ENCODE peak calls at places on chromosomes 7 and 10, in four cellular contexts. One of them, this sample, is unnamed.

GRCh38 chr7:118195837-118196474 is 12.0 kb downstream of the LSM8 start:
- DNase-seq in Calu3: peak; percentile 63
- DNase-seq in NCI-H345: peak; percentile 48
- DNase-seq in stimulated activated naive CD4-positive, alpha-beta T cell treated with Interleukin-2 at 50 U/mL for 16 hours: peak; percentile 11
- DNase-seq in this sample: peak; percentile 43

GRCh38 chr10:24449334-24449740 is 240.4 kb downstream of the KIAA1217 start:
- DNase-seq in Calu3: no peak
- DNase-seq in NCI-H345: no peak
- DNase-seq in stimulated activated naive CD4-positive, alpha-beta T cell treated with Interleukin-2 at 50 U/mL for 16 hours: no peak
- DNase-seq in this sample: no peak

GRCh38 chr10:311901-312665 is 176.8 kb downstream of the ZMYND11 start:
- DNase-seq in NCI-H345: no peak
- DNase-seq in stimulated activated naive CD4-positive, alpha-beta T cell treated with Interleukin-2 at 50 U/mL for 16 hours: no peak
- DNase-seq in Calu3: no peak
- DNase-seq in this sample: no peak

GRCh38 chr7:14236834-14237233 is 247.4 kb upstream of the ETV1 start:
- DNase-seq in NCI-H345: no peak
- DNase-seq in Calu3: no peak
- DNase-seq in stimulated activated naive CD4-positive, alpha-beta T cell treated with Interleukin-2 at 50 U/mL for 16 hours: no peak
- DNase-seq in this sample: no peak

GRCh38 chr7:157522189-157522588 is 185.4 kb downstream of the DNAJB6 start:
- DNase-seq in NCI-H345: no peak
- DNase-seq in Calu3: no peak
- DNase-seq in stimulated activated naive CD4-positive, alpha-beta T cell treated with Interleukin-2 at 50 U/mL for 16 hours: no peak
- DNase-seq in this sample: no peak

GRCh38 chr10:131655101-131655849 is 245.5 kb upstream of the PPP2R2D start:
- DNase-seq in NCI-H345: no peak
- DNase-seq in stimulated activated naive CD4-positive, alpha-beta T cell treated with Interleukin-2 at 50 U/mL for 16 hours: no peak
- DNase-seq in Calu3: peak; percentile 44
- DNase-seq in this sample: no peak

GRCh38 chr7:56083150-56083785 is 9.5 kb downstream of the PHKG1 start:
- DNase-seq in NCI-H345: peak; percentile 45
- DNase-seq in Calu3: no peak
- DNase-seq in stimulated activated naive CD4-positive, alpha-beta T cell treated with Interleukin-2 at 50 U/mL for 16 hours: no peak
- DNase-seq in this sample: peak; percentile 53

GRCh38 chr7:46812047-46812672 is 769.8 kb downstream of the TNS3 start:
- DNase-seq in stimulated activated naive CD4-positive, alpha-beta T cell treated with Interleukin-2 at 50 U/mL for 16 hours: no peak
- DNase-seq in NCI-H345: no peak
- DNase-seq in Calu3: no peak
- DNase-seq in this sample: no peak

GRCh38 chr10:17428616-17429097 is 25.7 kb downstream of the ST8SIA6 start:
- DNase-seq in Calu3: no peak
- DNase-seq in stimulated activated naive CD4-positive, alpha-beta T cell treated with Interleukin-2 at 50 U/mL for 16 hours: peak; percentile 57
- DNase-seq in NCI-H345: no peak
- DNase-seq in this sample: peak; percentile 36

GRCh38 chr7:21911341-21911875 is 34.3 kb downstream of the CDCA7L start:
- DNase-seq in NCI-H345: no peak
- DNase-seq in Calu3: no peak
- DNase-seq in stimulated activated naive CD4-positive, alpha-beta T cell treated with Interleukin-2 at 50 U/mL for 16 hours: no peak
- DNase-seq in this sample: no peak

GRCh38 chr10:72009062-72009429 is 44.9 kb downstream of the CHST3 start:
- DNase-seq in stimulated activated naive CD4-positive, alpha-beta T cell treated with Interleukin-2 at 50 U/mL for 16 hours: no peak
- DNase-seq in Calu3: no peak
- DNase-seq in NCI-H345: no peak
- DNase-seq in this sample: no peak

GRCh38 chr7:125834421-125834820 is 904.8 kb upstream of the POT1 start:
- DNase-seq in NCI-H345: no peak
- DNase-seq in stimulated activated naive CD4-positive, alpha-beta T cell treated with Interleukin-2 at 50 U/mL for 16 hours: no peak
- DNase-seq in Calu3: no peak
- DNase-seq in this sample: no peak

GRCh38 chr10:84452006-84452405 is 123.6 kb downstream of the CCSER2 start:
- DNase-seq in stimulated activated naive CD4-positive, alpha-beta T cell treated with Interleukin-2 at 50 U/mL for 16 hours: no peak
- DNase-seq in Calu3: no peak
- DNase-seq in NCI-H345: no peak
- DNase-seq in this sample: no peak

GRCh38 chr10:101007915-101008822 is 8.6 kb downstream of the LZTS2 start:
- DNase-seq in Calu3: no peak
- DNase-seq in NCI-H345: no peak
- DNase-seq in stimulated activated naive CD4-positive, alpha-beta T cell treated with Interleukin-2 at 50 U/mL for 16 hours: no peak
- DNase-seq in this sample: no peak

GRCh38 chr10:89426230-89426868 is 12.0 kb downstream of the IFIT5 start:
- DNase-seq in stimulated activated naive CD4-positive, alpha-beta T cell treated with Interleukin-2 at 50 U/mL for 16 hours: no peak
- DNase-seq in Calu3: peak; percentile 6
- DNase-seq in NCI-H345: peak; percentile 13
- DNase-seq in this sample: no peak

GRCh38 chr10:81679291-81679690 is 195.7 kb upstream of the NRG3 start:
- DNase-seq in Calu3: no peak
- DNase-seq in stimulated activated naive CD4-positive, alpha-beta T cell treated with Interleukin-2 at 50 U/mL for 16 hours: no peak
- DNase-seq in NCI-H345: no peak
- DNase-seq in this sample: no peak

GRCh38 chr7:159175792-159176191 is 31.1 kb upstream of the VIPR2 start:
- DNase-seq in NCI-H345: no peak
- DNase-seq in Calu3: no peak
- DNase-seq in stimulated activated naive CD4-positive, alpha-beta T cell treated with Interleukin-2 at 50 U/mL for 16 hours: no peak
- DNase-seq in this sample: no peak

GRCh38 chr7:106339513-106340246 is 54.9 kb upstream of the NAMPT start:
- DNase-seq in NCI-H345: no peak
- DNase-seq in Calu3: no peak
- DNase-seq in stimulated activated naive CD4-positive, alpha-beta T cell treated with Interleukin-2 at 50 U/mL for 16 hours: no peak
- DNase-seq in this sample: no peak

GRCh38 chr7:65448824-65449504 is 75.3 kb downstream of the ZNF92 start:
- DNase-seq in stimulated activated naive CD4-positive, alpha-beta T cell treated with Interleukin-2 at 50 U/mL for 16 hours: no peak
- DNase-seq in NCI-H345: peak; percentile 28
- DNase-seq in Calu3: no peak
- DNase-seq in this sample: no peak

GRCh38 chr7:116548506-116548905 is 23.7 kb downstream of the CAV1 start:
- DNase-seq in NCI-H345: no peak
- DNase-seq in Calu3: no peak
- DNase-seq in stimulated activated naive CD4-positive, alpha-beta T cell treated with Interleukin-2 at 50 U/mL for 16 hours: no peak
- DNase-seq in this sample: no peak

GRCh38 chr10:124307531-124308350 is 111.0 kb downstream of the OAT start:
- DNase-seq in Calu3: no peak
- DNase-seq in stimulated activated naive CD4-positive, alpha-beta T cell treated with Interleukin-2 at 50 U/mL for 16 hours: no peak
- DNase-seq in NCI-H345: no peak
- DNase-seq in this sample: no peak

GRCh38 chr7:122974229-122974628 is 21.3 kb downstream of the TAS2R16 start:
- DNase-seq in stimulated activated naive CD4-positive, alpha-beta T cell treated with Interleukin-2 at 50 U/mL for 16 hours: no peak
- DNase-seq in NCI-H345: no peak
- DNase-seq in Calu3: no peak
- DNase-seq in this sample: no peak

GRCh38 chr7:131110294-131111080 is 217.2 kb upstream of the MKLN1 start:
- DNase-seq in stimulated activated naive CD4-positive, alpha-beta T cell treated with Interleukin-2 at 50 U/mL for 16 hours: no peak
- DNase-seq in Calu3: peak; percentile 8
- DNase-seq in NCI-H345: peak; percentile 22
- DNase-seq in this sample: peak; percentile 47

GRCh38 chr7:139396323-139396951 is 36.7 kb downstream of the LUC7L2 start:
- DNase-seq in Calu3: no peak
- DNase-seq in stimulated activated naive CD4-positive, alpha-beta T cell treated with Interleukin-2 at 50 U/mL for 16 hours: no peak
- DNase-seq in NCI-H345: no peak
- DNase-seq in this sample: no peak

GRCh38 chr7:158824028-158824427 is 5.3 kb downstream of the ESYT2 start:
- DNase-seq in stimulated activated naive CD4-positive, alpha-beta T cell treated with Interleukin-2 at 50 U/mL for 16 hours: peak; percentile 63
- DNase-seq in NCI-H345: no peak
- DNase-seq in Calu3: no peak
- DNase-seq in this sample: no peak

GRCh38 chr7:69773535-69774225 is 175.4 kb downstream of the AUTS2 start:
- DNase-seq in Calu3: no peak
- DNase-seq in stimulated activated naive CD4-positive, alpha-beta T cell treated with Interleukin-2 at 50 U/mL for 16 hours: no peak
- DNase-seq in NCI-H345: no peak
- DNase-seq in this sample: peak; percentile 55

This sample was measured in left cardiac atrium.